ENCODE peak calls at places on chromosomes 6 and 20, in four cellular contexts. C, F, U and X are unnamed samples.

GRCh38 chr6:15977050-15977449 is 151.8 kb upstream of the MYLIP start:
- DNase-seq in F (no peak), C (no peak), U (no peak), X (no peak)

GRCh38 chr6:12331951-12332749 is 42.0 kb downstream of the EDN1 start:
- DNase-seq in F (no peak), C (no peak), U (no peak), X (no peak)

GRCh38 chr20:10093087-10093591 is 58.4 kb downstream of the ANKEF1 start:
- DNase-seq in F (no peak), U (no peak), C (no peak), X (no peak)

GRCh38 chr6:116840091-116840490 is 11.2 kb upstream of the GPRC6A start:
- DNase-seq in U (no peak), C (no peak), F (peak), X (no peak)

GRCh38 chr20:46646659-46647380 is 4.4 kb downstream of the SLC13A3 start:
- DNase-seq in U (no peak), C (no peak), F (no peak), X (peak)

GRCh38 chr6:4872841-4873240 is 96.6 kb downstream of the CDYL start:
- DNase-seq in C (no peak), F (no peak), U (no peak), X (no peak)

GRCh38 chr20:63896136-63896890 is 1.4 kb downstream of the DNAJC5 start:
- DNase-seq in C (no peak), F (no peak), U (peak), X (no peak)

GRCh38 chr6:44264154-44265002 is 973 bp downstream of the NFKBIE start:
- DNase-seq in F (no peak), C (no peak), U (no peak), X (no peak)

GRCh38 chr6:35757461-35758123 is 18.8 kb upstream of the CLPSL2 start:
- DNase-seq in F (no peak), U (no peak), C (no peak), X (peak)

GRCh38 chr6:166952122-166952521 is 4.2 kb downstream of the RNASET2 start:
- DNase-seq in C (peak), U (no peak), F (no peak), X (no peak)

GRCh38 chr6:26087284-26088115 is at the start of gene HFE:
- DNase-seq in U (no peak), C (peak), F (peak), X (no peak)